ENCODE peak calls at places on chromosome 9, in six cellular contexts. U, B, F, K, D and O are unnamed samples.

GRCh38 chr9:135677641-135678168 is 14.6 kb downstream of the LCN9 start:
- DNase-seq in D (no peak), K (no peak), F (no peak), B (no peak), U (no peak), O (no peak)

GRCh38 chr9:38370231-38370630 is 22.3 kb upstream of the ALDH1B1 start:
- DNase-seq in F (no peak), U (no peak), K (no peak), B (no peak), D (no peak), O (no peak)

GRCh38 chr9:12862596-12862995 is 87.8 kb downstream of the LURAP1L start:
- DNase-seq in K (no peak), D (peak; percentile 49), B (no peak), F (no peak), U (peak; percentile 23), O (no peak)

GRCh38 chr9:19378647-19379046 is 1.4 kb downstream of the RPS6 start:
- DNase-seq in K (no peak), D (no peak), F (no peak), B (no peak), U (no peak), O (no peak)

GRCh38 chr9:29730096-29730621 is 2156.9 kb upstream of the C9orf72 start:
- DNase-seq in K (no peak), U (no peak), F (no peak), B (no peak), D (no peak), O (no peak)

GRCh38 chr9:18472435-18472834 is 1.5 kb upstream of the ADAMTSL1 start:
- DNase-seq in D (no peak), U (no peak), F (no peak), B (no peak), K (no peak), O (no peak)

GRCh38 chr9:97857603-97858392 is 4.8 kb downstream of the FOXE1 start:
- DNase-seq in F (no peak), U (no peak), D (no peak), K (no peak), B (no peak), O (no peak)

GRCh38 chr9:35071814-35072460 is 488 bp downstream of the VCP start:
- DNase-seq in D (peak; percentile 96), U (peak; percentile 60), K (peak; percentile 92), B (peak; percentile 79), F (peak; percentile 62), O (peak; percentile 93)

GRCh38 chr9:24899463-24899862 is 353.8 kb upstream of the IZUMO3 start:
- DNase-seq in K (no peak), D (no peak), F (no peak), U (no peak), B (no peak), O (no peak)

GRCh38 chr9:128921881-128922763 is 1.3 kb downstream of the PHYHD1 start:
- DNase-seq in K (no peak), B (no peak), U (no peak), D (peak; percentile 79), F (no peak), O (peak; percentile 71)

GRCh38 chr9:40928803-40929487 is 199.5 kb downstream of the FOXD4L6 start:
- DNase-seq in F (no peak), K (no peak), U (no peak), D (no peak), B (no peak), O (peak; percentile 36)

GRCh38 chr9:136676297-136676794 is 10.9 kb downstream of the AGPAT2 start:
- DNase-seq in U (no peak), K (no peak), D (no peak), B (no peak), F (no peak), O (no peak)

GRCh38 chr9:79362100-79363081 is 209.4 kb upstream of the TLE4 start:
- DNase-seq in D (no peak), U (peak; percentile 75), B (no peak), K (no peak), F (no peak), O (no peak)

GRCh38 chr9:129910628-129911567 is 75.6 kb downstream of the USP20 start:
- DNase-seq in F (peak; percentile 95), K (no peak), D (peak; percentile 99), U (peak; percentile 95), B (no peak), O (no peak)

GRCh38 chr9:135479469-135480052 is at the start of gene PPP1R26:
- DNase-seq in F (no peak), B (peak; percentile 43), K (peak; percentile 94), D (peak; percentile 24), U (peak; percentile 35), O (no peak)

GRCh38 chr9:18438300-18438925 is 35.5 kb upstream of the ADAMTSL1 start:
- DNase-seq in B (no peak), K (peak; percentile 65), F (no peak), D (peak; percentile 72), U (no peak), O (no peak)

GRCh38 chr9:22308177-22308576 is 138.4 kb upstream of the DMRTA1 start:
- DNase-seq in F (no peak), U (peak; percentile 25), D (no peak), K (no peak), B (peak; percentile 9), O (no peak)

GRCh38 chr9:12797037-12797436 is 22.2 kb downstream of the LURAP1L start:
- DNase-seq in F (no peak), B (no peak), U (no peak), K (no peak), D (no peak), O (no peak)

GRCh38 chr9:127397722-127398647 is 1.0 kb downstream of the SLC2A8 start:
- DNase-seq in D (peak; percentile 62), B (peak; percentile 30), F (no peak), K (peak; percentile 84), U (peak; percentile 36), O (peak; percentile 70)

GRCh38 chr9:121485618-121486531 is 13.8 kb downstream of the GGTA1 start:
- DNase-seq in U (no peak), B (no peak), K (no peak), D (no peak), F (no peak), O (no peak)

GRCh38 chr9:92650839-92651621 is 18.9 kb downstream of the IPPK start:
- DNase-seq in D (peak; percentile 86), K (peak; percentile 83), U (no peak), F (no peak), B (no peak), O (no peak)

GRCh38 chr9:110936252-110936651 is 102.0 kb downstream of the LPAR1 start:
- DNase-seq in B (no peak), U (no peak), D (peak; percentile 32), F (no peak), K (no peak), O (no peak)

GRCh38 chr9:110936719-110937452 is 101.4 kb downstream of the LPAR1 start:
- DNase-seq in D (peak; percentile 96), B (no peak), U (peak; percentile 31), F (no peak), K (no peak), O (no peak)

GRCh38 chr9:110935829-110936228 is 102.4 kb downstream of the LPAR1 start:
- DNase-seq in B (no peak), D (peak; percentile 58), K (no peak), U (no peak), F (no peak), O (no peak)

GRCh38 chr9:110932883-110933282 is 105.4 kb downstream of the LPAR1 start:
- DNase-seq in U (no peak), D (peak; percentile 47), K (no peak), F (no peak), B (no peak), O (no peak)

DNA sequence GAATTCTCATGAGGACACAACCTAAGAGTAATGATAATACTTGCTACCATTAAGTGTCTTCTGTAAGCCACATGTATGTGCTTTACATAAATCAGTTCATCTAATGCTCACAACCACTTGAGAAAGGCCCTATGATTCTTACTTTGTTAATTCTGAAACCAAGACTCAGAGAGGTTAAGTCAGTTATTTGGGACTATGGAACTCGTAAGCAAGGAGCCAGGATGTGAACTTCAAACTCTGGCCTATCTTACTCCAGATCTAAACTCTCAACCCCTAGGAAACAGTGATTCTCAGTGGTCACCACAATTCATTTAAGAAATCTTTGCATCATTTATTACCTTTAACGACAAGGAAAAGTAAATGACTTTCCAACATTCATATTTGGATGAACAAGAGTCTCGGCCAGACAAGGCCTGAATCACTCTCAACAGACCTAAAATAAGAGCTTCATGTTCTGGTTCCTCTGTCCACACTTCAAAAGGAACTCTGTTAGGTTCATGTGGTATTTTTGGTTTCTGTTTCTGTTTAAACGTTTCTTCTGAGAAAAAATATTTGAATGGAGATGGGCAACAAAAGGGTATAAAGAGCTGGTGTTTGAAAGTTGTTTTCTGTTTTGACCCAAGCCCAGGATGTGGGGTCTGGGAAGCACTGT is 104.8 kb downstream of the LPAR1 start:
- DNase-seq in D (peak; percentile 58), B (peak; percentile 52), F (no peak), U (no peak), K (no peak), O (no peak)
- H3K9ac ChIP-seq in D (peak overlapping the region; percentile 33), B (no peak overlapping the region), F (no peak overlapping the region), U (no peak overlapping the region), K (no peak overlapping the region), O (no peak overlapping the region)

GRCh38 chr9:100436566-100436965 is 9.6 kb downstream of the MSANTD3 start:
- DNase-seq in K (no peak), B (no peak), U (no peak), D (no peak), F (no peak), O (no peak)

GRCh38 chr9:100430286-100430940 is 3.5 kb downstream of the MSANTD3 start:
- DNase-seq in K (no peak), F (no peak), U (no peak), D (peak; percentile 40), B (no peak), O (no peak)

GRCh38 chr9:100427366-100428263 is 672 bp downstream of the MSANTD3 start:
- DNase-seq in K (no peak), D (peak; percentile 88), B (peak; percentile 27), U (peak; percentile 53), F (peak; percentile 35), O (peak; percentile 63)

GRCh38 chr9:100428871-100429654 is 2.1 kb downstream of the MSANTD3 start:
- DNase-seq in K (no peak), F (peak; percentile 83), B (no peak), D (peak; percentile 98), U (peak; percentile 96), O (no peak)

GRCh38 chr9:100432736-100433135 is 5.8 kb downstream of the MSANTD3 start:
- DNase-seq in D (no peak), U (no peak), F (no peak), K (no peak), B (no peak), O (no peak)
- H3K79me2 ChIP-seq in D (peaks cover 95% of the 10 kb centered on the region), U (peaks cover 93% of the 10 kb centered on the region), F (peaks cover 83% of the 10 kb centered on the region), K (peaks cover 96% of the 10 kb centered on the region), B (peaks cover 47% of the 10 kb centered on the region), O (peaks cover 90% of the 10 kb centered on the region)

DNA sequence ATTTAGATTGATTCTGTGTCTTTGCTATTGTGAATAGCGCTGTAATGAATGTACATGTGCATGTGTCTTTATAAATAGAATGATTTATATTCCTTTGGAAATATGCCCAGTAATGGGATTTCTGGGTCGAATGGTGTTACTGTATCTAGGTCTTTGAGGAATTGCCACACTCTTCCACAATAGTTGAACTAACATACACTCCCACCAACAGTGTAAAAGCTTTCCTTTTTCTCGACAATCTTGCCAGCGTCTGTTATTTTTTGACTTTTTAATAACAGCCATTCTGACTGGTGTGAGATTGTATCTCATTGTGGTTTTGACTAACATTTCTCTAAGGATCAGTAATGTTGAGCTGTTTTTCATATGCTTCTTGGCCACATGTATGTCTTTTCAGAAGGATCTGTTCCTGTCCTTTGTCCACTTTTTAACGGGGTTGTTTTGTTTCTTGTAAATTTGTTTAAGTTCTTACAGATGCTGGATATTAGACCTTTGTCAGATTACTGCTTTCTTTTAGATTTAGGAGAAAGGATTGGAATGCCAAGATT is 125.0 kb upstream of the NR5A1 start:
- DNase-seq in D (peak; percentile 70), K (no peak), B (no peak), U (peak; percentile 28), F (no peak), O (no peak)
- H3K9me2 ChIP-seq in D (no peaks in the 10 kb centered on the region), K (no peaks in the 10 kb centered on the region), B (no peaks in the 10 kb centered on the region), U (no peaks in the 10 kb centered on the region), F (no peaks in the 10 kb centered on the region), O (no peaks in the 10 kb centered on the region)

GRCh38 chr9:89743576-89744254 is 138.9 kb downstream of the GADD45G start:
- DNase-seq in U (no peak), F (no peak), K (peak; percentile 55), B (peak; percentile 91), D (no peak), O (no peak)
- H3K9ac ChIP-seq in U (no peak overlapping the region), F (no peak overlapping the region), K (no peak overlapping the region), B (peak overlapping the region; percentile 28), D (no peak overlapping the region), O (no peak overlapping the region)